ENCODE peak calls at places on chromosomes 7 and 10, in five cellular contexts. N is GM12878, P is HepG2, W is K562, L is H1. V is an unnamed sample.

GRCh38 chr7:13198741-13199140 is 511.3 kb downstream of the ARL4A start:
- DNase-seq in L (no peak), N (no peak), P (no peak), W (no peak), V (no peak)

GRCh38 chr7:17706734-17707133 is 233.6 kb downstream of the SNX13 start:
- DNase-seq in N (peak; percentile 12), W (peak; percentile 39), P (peak; percentile 46), L (no peak), V (peak; percentile 65)

GRCh38 chr7:79227035-79227434 is 226.4 kb downstream of the MAGI2 start:
- DNase-seq in W (no peak), P (no peak), L (no peak), N (no peak), V (no peak)

GRCh38 chr10:63520463-63521388 is 475 bp upstream of the REEP3 start:
- DNase-seq in W (peak; percentile 92), P (peak; percentile 51), N (no peak), L (no peak), V (peak; percentile 48)

GRCh38 chr10:3825244-3825643 is 40.2 kb upstream of the KLF6 start:
- DNase-seq in W (no peak), N (no peak), L (no peak), P (peak; percentile 77), V (no peak)

GRCh38 chr10:59177862-59178235 is 1.4 kb downstream of the PHYHIPL start:
- DNase-seq in N (no peak), L (no peak), P (no peak), W (no peak), V (no peak)

GRCh38 chr7:106947244-106947728 is 82.2 kb downstream of the PIK3CG start:
- DNase-seq in W (peak; percentile 88), L (peak; percentile 83), P (peak; percentile 35), N (no peak), V (peak; percentile 68)

GRCh38 chr10:111116211-111116610 is 39.4 kb downstream of the ADRA2A start:
- DNase-seq in P (no peak), N (no peak), W (no peak), L (no peak), V (no peak)

GRCh38 chr7:12397671-12398070 is 6.0 kb downstream of the VWDE start:
- DNase-seq in N (no peak), W (no peak), L (no peak), P (no peak), V (no peak)

GRCh38 chr7:105496501-105496900 is 25.6 kb downstream of the PUS7 start:
- DNase-seq in W (no peak), N (no peak), L (no peak), P (no peak), V (no peak)

GRCh38 chr7:25636871-25637283 is 408.6 kb upstream of the NPVF start:
- DNase-seq in N (no peak), L (no peak), W (no peak), P (no peak), V (no peak)

GRCh38 chr7:114941692-114942091 is 19.8 kb downstream of the MDFIC start:
- DNase-seq in N (no peak), W (no peak), P (no peak), L (no peak), V (no peak)

GRCh38 chr7:32250494-32251260 is 180.5 kb upstream of the PDE1C start:
- DNase-seq in W (no peak), L (no peak), P (no peak), N (no peak), V (no peak)

GRCh38 chr7:110853263-110853662 is 237.7 kb upstream of the LRRN3 start:
- DNase-seq in P (no peak), N (no peak), W (no peak), L (no peak), V (no peak)

GRCh38 chr10:117663750-117664149 is 121.2 kb downstream of the EMX2 start:
- DNase-seq in N (peak; percentile 83), L (no peak), P (peak; percentile 6), W (no peak), V (peak; percentile 33)

GRCh38 chr7:44727346-44728262 is 21.0 kb upstream of the ZMIZ2 start:
- DNase-seq in L (no peak), W (no peak), N (no peak), P (no peak), V (no peak)

GRCh38 chr10:48430402-48430993 is 124.0 kb downstream of the MAPK8 start:
- DNase-seq in L (no peak), P (no peak), W (no peak), N (no peak), V (no peak)

GRCh38 chr7:43669286-43670081 is 59.8 kb downstream of the COA1 start:
- DNase-seq in W (no peak), L (peak; percentile 92), N (no peak), P (no peak), V (no peak)

GRCh38 chr7:51067757-51068156 is 248.9 kb downstream of the COBL start:
- DNase-seq in N (no peak), P (peak; percentile 53), W (peak; percentile 30), L (no peak), V (peak; percentile 35)

GRCh38 chr7:54705436-54705835 is 53.6 kb downstream of the SEC61G start:
- DNase-seq in L (no peak), P (no peak), N (peak; percentile 33), W (no peak), V (peak; percentile 41)

GRCh38 chr10:44051584-44052385 is 333.1 kb downstream of the CXCL12 start:
- DNase-seq in P (peak; percentile 6), W (no peak), L (no peak), N (no peak), V (no peak)

GRCh38 chr10:125482637-125483036 is 200.3 kb downstream of the TEX36 start:
- DNase-seq in N (no peak), W (no peak), P (no peak), L (no peak), V (no peak)

DNA sequence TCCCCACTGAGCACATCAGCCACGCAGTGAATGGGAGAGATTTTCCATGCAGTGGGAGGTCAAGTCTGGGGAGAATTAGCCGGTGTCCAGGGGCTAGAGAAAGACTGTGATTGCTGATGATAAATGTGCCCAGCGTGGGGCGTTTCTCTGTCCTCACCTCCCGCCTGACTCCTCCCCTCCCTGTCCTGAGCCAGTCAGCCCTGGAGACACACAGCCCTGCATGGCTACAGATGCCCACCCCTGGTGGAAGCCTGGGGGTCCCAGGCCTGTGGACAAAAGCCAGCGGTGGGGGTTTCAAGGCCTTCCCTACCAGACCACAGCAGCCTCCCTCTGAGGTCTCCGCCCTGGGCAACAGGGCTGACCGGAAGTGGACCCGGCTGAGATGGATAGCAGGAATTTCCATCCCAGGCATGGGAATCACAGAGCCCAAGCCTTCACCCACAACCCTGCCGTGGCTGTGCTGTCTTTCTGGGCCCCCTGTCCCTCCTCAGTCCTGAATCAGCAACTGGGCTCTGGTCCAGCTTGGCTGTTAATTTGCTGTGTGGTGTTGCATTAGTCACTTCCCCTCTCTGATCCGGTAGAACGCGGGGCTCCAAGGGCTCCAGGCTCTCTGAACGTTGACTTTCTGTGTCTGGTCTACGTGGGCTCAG is 46.8 kb upstream of the SLC29A3 start:
- DNase-seq in L (no peak), W (no peak), P (no peak), N (no peak), V (no peak)
- TF ChIP-seq ZNF274 in L (no peak), W (no peak), P (no peak), N (no peak), V (no peak)

GRCh38 chr10:97371696-97372095 is 29.4 kb downstream of the RRP12 start:
- DNase-seq in L (no peak), N (no peak), W (no peak), P (no peak), V (no peak)
- H3K36me3 ChIP-seq in L (peaks cover 47% of the 10 kb centered on the region), N (peaks cover 36% of the 10 kb centered on the region), W (peaks cover 77% of the 10 kb centered on the region), P (peaks cover 67% of the 10 kb centered on the region), V (peaks cover 50% of the 10 kb centered on the region)

GRCh38 chr7:30584415-30584814 is 10.3 kb upstream of the GARS1 start:
- DNase-seq in L (no peak), P (no peak), W (no peak), N (no peak), V (no peak)
- TF ChIP-seq CEBPB in L (no peak), P (no peak), W (no peak), N (no peak), V (no peak)

DNA sequence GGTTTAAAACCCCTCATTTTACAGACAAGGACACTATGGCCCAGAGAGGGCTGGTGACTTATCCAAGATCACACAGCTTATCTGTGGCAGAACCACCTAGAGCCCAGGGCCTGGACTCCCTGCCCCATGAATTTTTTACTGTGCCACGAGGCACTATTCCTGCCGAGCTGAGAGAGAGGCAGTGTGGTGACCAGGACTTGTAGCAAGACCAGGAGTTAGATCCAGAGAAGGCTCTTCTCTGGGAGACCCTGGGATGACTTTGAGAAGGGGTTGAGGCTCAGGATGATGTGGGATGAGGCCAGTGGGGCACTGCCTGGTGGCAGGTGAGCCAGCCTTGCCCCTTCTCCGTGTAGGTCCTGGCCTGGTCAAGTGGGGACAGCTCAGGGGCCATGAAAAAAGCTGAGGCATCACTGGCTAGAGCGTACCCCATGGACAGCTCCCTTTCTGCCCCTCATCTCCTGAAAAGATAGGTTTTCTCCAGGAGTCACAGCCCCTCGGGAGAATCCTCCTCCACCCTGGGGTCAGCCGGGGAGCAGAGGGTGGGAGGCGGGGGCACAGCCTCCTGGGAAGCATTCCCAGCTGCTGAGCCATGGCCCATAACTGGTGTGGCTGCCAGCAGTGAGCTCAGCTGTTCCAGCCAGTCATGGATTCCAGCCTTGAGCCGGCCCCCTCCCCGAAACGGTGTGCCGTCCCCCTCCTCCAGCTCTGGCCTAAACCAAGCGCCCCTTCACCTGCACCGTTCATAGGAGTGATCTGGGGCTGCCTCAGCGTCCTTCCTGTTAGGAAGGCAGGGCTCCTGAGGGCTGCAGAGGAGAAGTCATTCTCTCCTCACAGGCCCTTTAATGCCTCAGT is 5.8 kb downstream of the FLNC start:
- DNase-seq in L (no peak), N (no peak), P (no peak), W (no peak), V (no peak)
- TF ChIP-seq ZNF274 in L (no peak), N (no peak), P (no peak), W (no peak), V (no peak)

GRCh38 chr10:114604357-114605129 is 53.5 kb downstream of the ABLIM1 start:
- DNase-seq in W (no peak), P (no peak), N (no peak), L (no peak), V (no peak)
- H3K36me3 ChIP-seq in W (no peaks in the 10 kb centered on the region), P (no peaks in the 10 kb centered on the region), N (no peaks in the 10 kb centered on the region), L (no peaks in the 10 kb centered on the region), V (no peaks in the 10 kb centered on the region)

DNA sequence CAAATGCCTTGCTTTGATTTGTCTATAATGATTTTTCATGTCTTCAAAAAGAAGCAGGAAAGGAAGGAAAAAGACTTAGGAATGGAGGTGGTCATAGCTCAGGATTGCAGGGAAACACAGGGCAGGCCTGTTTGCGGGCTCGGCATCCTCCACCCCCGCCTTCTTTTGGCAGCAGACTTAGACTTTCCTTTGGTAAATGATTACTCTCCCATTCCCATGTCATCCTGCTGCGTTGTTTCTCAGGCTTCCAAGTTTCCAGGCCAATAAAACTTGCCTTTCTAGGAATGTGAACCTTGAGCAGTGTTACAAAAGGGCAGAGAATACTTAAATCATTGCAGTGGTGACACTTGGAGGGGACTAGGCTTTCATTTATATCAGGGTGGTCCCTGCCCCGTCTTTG is 34.0 kb upstream of the DGKB start:
- DNase-seq in P (no peak), L (no peak), W (no peak), N (no peak), V (no peak)
- TF ChIP-seq CEBPB in P (no peak), L (no peak), W (no peak), N (no peak), V (no peak)